ENCODE peak calls at places on chromosomes 6 and 20, in ten cellular contexts. E, Z, Q, D, N, C, J, H, V and X are unnamed samples.

GRCh38 chr6:5411414-5411813 is 150.1 kb downstream of the FARS2 start:
- DNase-seq in E (no peak), Z (no peak), Q (no peak), D (no peak), N (no peak), C (no peak), J (no peak), H (no peak), V (no peak), X (no peak)

GRCh38 chr6:131924881-131925474 is 26.2 kb downstream of the CCN2 start:
- DNase-seq in E (no peak), Z (no peak), Q (no peak), D (no peak), N (no peak), C (no peak), J (peak), H (no peak), V (no peak), X (peak)

GRCh38 chr20:63420359-63421093 is 51.9 kb downstream of the KCNQ2 start:
- DNase-seq in E (no peak), Z (no peak), Q (no peak), D (no peak), N (no peak), C (no peak), J (no peak), H (no peak), V (no peak), X (no peak)

GRCh38 chr6:11888725-11889124 is 110.1 kb upstream of the ADTRP start:
- DNase-seq in E (no peak), Z (no peak), Q (no peak), D (no peak), N (no peak), C (no peak), J (no peak), H (no peak), V (no peak), X (no peak)

GRCh38 chr20:33612001-33612400 is 50.1 kb upstream of the C20orf144 start:
- DNase-seq in E (no peak), Z (no peak), Q (no peak), D (no peak), N (no peak), C (no peak), J (no peak), H (no peak), V (no peak), X (no peak)

GRCh38 chr20:44401052-44401769 is 45.7 kb downstream of the HNF4A start:
- DNase-seq in E (no peak), Z (no peak), Q (no peak), D (no peak), N (no peak), C (no peak), J (no peak), H (no peak), V (no peak), X (no peak)

GRCh38 chr6:20168668-20169633 is 43.3 kb downstream of the MBOAT1 start:
- DNase-seq in E (no peak), Z (peak), Q (no peak), D (no peak), N (no peak), C (no peak), J (no peak), H (no peak), V (no peak), X (no peak)

GRCh38 chr6:47822856-47823554 is 41.2 kb downstream of the OPN5 start:
- DNase-seq in E (no peak), Z (no peak), Q (no peak), D (no peak), N (no peak), C (no peak), J (no peak), H (no peak), V (no peak), X (no peak)

GRCh38 chr6:159719287-159719686 is 8.0 kb upstream of the WTAP start:
- DNase-seq in E (no peak), Z (no peak), Q (no peak), D (no peak), N (no peak), C (no peak), J (no peak), H (no peak), V (no peak), X (no peak)

GRCh38 chr20:57450931-57451330 is 59.7 kb downstream of the RBM38 start:
- DNase-seq in E (no peak), Z (no peak), Q (no peak), D (no peak), N (peak), C (no peak), J (no peak), H (no peak), V (no peak), X (no peak)

GRCh38 chr6:27303613-27304272 is 8.3 kb downstream of the POM121L2 start:
- DNase-seq in E (no peak), Z (no peak), Q (no peak), D (no peak), N (no peak), C (no peak), J (no peak), H (no peak), V (no peak), X (peak)

GRCh38 chr6:40958740-40959139 is 80.3 kb downstream of the UNC5CL start:
- DNase-seq in E (no peak), Z (no peak), Q (no peak), D (no peak), N (no peak), C (no peak), J (no peak), H (no peak), V (no peak), X (no peak)

GRCh38 chr20:4957939-4958362 is 43.4 kb downstream of the SLC23A2 start:
- DNase-seq in E (no peak), Z (no peak), Q (no peak), D (no peak), N (no peak), C (no peak), J (no peak), H (no peak), V (no peak), X (no peak)

GRCh38 chr20:62503414-62504178 is 27.8 kb upstream of the GATA5 start:
- DNase-seq in E (no peak), Z (no peak), Q (no peak), D (no peak), N (peak), C (no peak), J (no peak), H (no peak), V (no peak), X (no peak)

GRCh38 chr6:132703936-132704335 is 9.9 kb downstream of the VNN1 start:
- DNase-seq in E (no peak), Z (no peak), Q (no peak), D (no peak), N (no peak), C (no peak), J (no peak), H (no peak), V (no peak), X (no peak)

GRCh38 chr6:65505736-65506135 is 201.3 kb downstream of the EYS start:
- DNase-seq in E (no peak), Z (no peak), Q (no peak), D (no peak), N (no peak), C (no peak), J (peak), H (no peak), V (no peak), X (no peak)

GRCh38 chr6:26224940-26225847 is 138.0 kb downstream of the HFE start:
- DNase-seq in E (no peak), Z (no peak), Q (no peak), D (no peak), N (peak), C (no peak), J (peak), H (no peak), V (no peak), X (peak)

GRCh38 chr6:44339301-44339700 is 3.1 kb upstream of the SPATS1 start:
- DNase-seq in E (no peak), Z (no peak), Q (no peak), D (no peak), N (no peak), C (peak), J (no peak), H (no peak), V (no peak), X (no peak)

GRCh38 chr6:127520061-127520460 is 926 bp upstream of the MTCL3 start:
- DNase-seq in E (no peak), Z (no peak), Q (no peak), D (no peak), N (no peak), C (no peak), J (no peak), H (no peak), V (no peak), X (peak)

GRCh38 chr6:26270121-26270861 is 94.7 kb upstream of the BTN3A2 start:
- DNase-seq in E (no peak), Z (no peak), Q (no peak), D (no peak), N (no peak), C (no peak), J (peak), H (no peak), V (no peak), X (no peak)

GRCh38 chr6:124040655-124041054 is 237.0 kb downstream of the NKAIN2 start:
- DNase-seq in E (no peak), Z (no peak), Q (no peak), D (no peak), N (no peak), C (no peak), J (peak), H (no peak), V (no peak), X (no peak)

GRCh38 chr6:24831771-24832718 is 33.3 kb upstream of the ARMH2 start:
- DNase-seq in E (peak), Z (no peak), Q (no peak), D (no peak), N (no peak), C (no peak), J (no peak), H (no peak), V (no peak), X (no peak)

GRCh38 chr6:159714404-159714803 is 12.9 kb upstream of the WTAP start:
- DNase-seq in E (no peak), Z (no peak), Q (no peak), D (no peak), N (no peak), C (no peak), J (no peak), H (no peak), V (no peak), X (no peak)

GRCh38 chr6:41758641-41759035 is 11.4 kb upstream of the PGC start:
- DNase-seq in E (no peak), Z (no peak), Q (no peak), D (no peak), N (no peak), C (no peak), J (no peak), H (no peak), V (no peak), X (no peak)